ENCODE peak calls at places on chromosomes 11 and 22, in nine cellular contexts. One of them, this sample, is unnamed.

GRCh38 chr11:2781413-2782274 is 81.8 kb upstream of the KCNQ1OT1 start:
- DNase-seq in body of pancreas: peak; percentile 34
- DNase-seq in right lobe of liver: peak; percentile 42
- DNase-seq in adipocyte: no peak
- DNase-seq in neuronal stem cell: no peak
- DNase-seq in CD4-positive, alpha-beta memory T cell: no peak
- DNase-seq in CD8-positive, alpha-beta memory T cell: no peak
- DNase-seq in adrenal gland: peak; percentile 14
- DNase-seq in aorta: peak; percentile 37
- DNase-seq in this sample: peak; percentile 41

GRCh38 chr11:88603499-88603898 is 266.0 kb upstream of the CTSC start:
- DNase-seq in adipocyte: peak; percentile 17
- DNase-seq in CD8-positive, alpha-beta memory T cell: no peak
- DNase-seq in body of pancreas: no peak
- DNase-seq in aorta: no peak
- DNase-seq in right lobe of liver: no peak
- DNase-seq in CD4-positive, alpha-beta memory T cell: no peak
- DNase-seq in neuronal stem cell: no peak
- DNase-seq in adrenal gland: no peak
- DNase-seq in this sample: no peak

GRCh38 chr11:9574556-9574805 is 1.0 kb downstream of the WEE1 start:
- DNase-seq in CD8-positive, alpha-beta memory T cell: peak; percentile 1
- DNase-seq in CD4-positive, alpha-beta memory T cell: no peak
- DNase-seq in body of pancreas: peak; percentile 34
- DNase-seq in adipocyte: no peak
- DNase-seq in neuronal stem cell: no peak
- DNase-seq in aorta: no peak
- DNase-seq in right lobe of liver: no peak
- DNase-seq in adrenal gland: peak; percentile 40
- DNase-seq in this sample: no peak

GRCh38 chr22:21708960-21709359 is 26.6 kb downstream of the YPEL1 start:
- DNase-seq in body of pancreas: no peak
- DNase-seq in aorta: no peak
- DNase-seq in CD8-positive, alpha-beta memory T cell: no peak
- DNase-seq in adipocyte: no peak
- DNase-seq in right lobe of liver: no peak
- DNase-seq in neuronal stem cell: no peak
- DNase-seq in CD4-positive, alpha-beta memory T cell: no peak
- DNase-seq in adrenal gland: no peak
- DNase-seq in this sample: no peak

GRCh38 chr11:7668911-7669310 is 4.4 kb downstream of the CYB5R2 start:
- DNase-seq in adipocyte: no peak
- DNase-seq in body of pancreas: no peak
- DNase-seq in aorta: no peak
- DNase-seq in right lobe of liver: no peak
- DNase-seq in neuronal stem cell: no peak
- DNase-seq in CD8-positive, alpha-beta memory T cell: no peak
- DNase-seq in CD4-positive, alpha-beta memory T cell: no peak
- DNase-seq in adrenal gland: no peak
- DNase-seq in this sample: peak; percentile 15

GRCh38 chr11:63760487-63761079 is 8.0 kb downstream of the ZFTA start:
- DNase-seq in aorta: no peak
- DNase-seq in adrenal gland: no peak
- DNase-seq in right lobe of liver: no peak
- DNase-seq in CD8-positive, alpha-beta memory T cell: no peak
- DNase-seq in CD4-positive, alpha-beta memory T cell: no peak
- DNase-seq in body of pancreas: no peak
- DNase-seq in neuronal stem cell: no peak
- DNase-seq in adipocyte: no peak
- DNase-seq in this sample: peak; percentile 45

GRCh38 chr22:41919357-41920224 is 4.7 kb upstream of the SHISA8 start:
- DNase-seq in body of pancreas: peak; percentile 63
- DNase-seq in adipocyte: peak; percentile 35
- DNase-seq in neuronal stem cell: no peak
- DNase-seq in CD4-positive, alpha-beta memory T cell: no peak
- DNase-seq in CD8-positive, alpha-beta memory T cell: peak; percentile 35
- DNase-seq in aorta: peak; percentile 72
- DNase-seq in right lobe of liver: no peak
- DNase-seq in adrenal gland: peak; percentile 67
- DNase-seq in this sample: peak; percentile 99

GRCh38 chr11:69642549-69642912 is 1.6 kb downstream of the CCND1 start:
- DNase-seq in adrenal gland: peak; percentile 63
- DNase-seq in neuronal stem cell: no peak
- DNase-seq in aorta: no peak
- DNase-seq in adipocyte: peak; percentile 68
- DNase-seq in CD4-positive, alpha-beta memory T cell: peak; percentile 26
- DNase-seq in right lobe of liver: peak; percentile 71
- DNase-seq in CD8-positive, alpha-beta memory T cell: peak; percentile 29
- DNase-seq in body of pancreas: peak; percentile 43
- DNase-seq in this sample: peak; percentile 83

GRCh38 chr22:49850021-49850911 is 3.4 kb upstream of the ZBED4 start:
- DNase-seq in aorta: no peak
- DNase-seq in body of pancreas: no peak
- DNase-seq in CD4-positive, alpha-beta memory T cell: no peak
- DNase-seq in adrenal gland: no peak
- DNase-seq in adipocyte: no peak
- DNase-seq in CD8-positive, alpha-beta memory T cell: no peak
- DNase-seq in neuronal stem cell: no peak
- DNase-seq in right lobe of liver: no peak
- DNase-seq in this sample: peak; percentile 52

GRCh38 chr22:49847751-49848689 is 5.6 kb upstream of the ZBED4 start:
- DNase-seq in body of pancreas: peak; percentile 33
- DNase-seq in adipocyte: peak; percentile 44
- DNase-seq in CD8-positive, alpha-beta memory T cell: no peak
- DNase-seq in neuronal stem cell: no peak
- DNase-seq in right lobe of liver: peak; percentile 63
- DNase-seq in aorta: peak; percentile 71
- DNase-seq in adrenal gland: peak; percentile 19
- DNase-seq in CD4-positive, alpha-beta memory T cell: no peak
- DNase-seq in this sample: peak; percentile 80

GRCh38 chr22:49848690-49849160 is 4.9 kb upstream of the ZBED4 start:
- DNase-seq in aorta: peak; percentile 49
- DNase-seq in neuronal stem cell: no peak
- DNase-seq in adrenal gland: no peak
- DNase-seq in body of pancreas: no peak
- DNase-seq in CD8-positive, alpha-beta memory T cell: no peak
- DNase-seq in CD4-positive, alpha-beta memory T cell: no peak
- DNase-seq in adipocyte: peak; percentile 22
- DNase-seq in right lobe of liver: no peak
- DNase-seq in this sample: peak; percentile 70

GRCh38 chr22:49850959-49851815 is 2.5 kb upstream of the ZBED4 start:
- DNase-seq in neuronal stem cell: no peak
- DNase-seq in body of pancreas: no peak
- DNase-seq in adrenal gland: no peak
- DNase-seq in right lobe of liver: no peak
- DNase-seq in CD8-positive, alpha-beta memory T cell: no peak
- DNase-seq in adipocyte: peak; percentile 11
- DNase-seq in aorta: no peak
- DNase-seq in CD4-positive, alpha-beta memory T cell: no peak
- DNase-seq in this sample: no peak

GRCh38 chr22:49849161-49850020 is 4.3 kb upstream of the ZBED4 start:
- DNase-seq in adrenal gland: no peak
- DNase-seq in aorta: no peak
- DNase-seq in right lobe of liver: no peak
- DNase-seq in adipocyte: no peak
- DNase-seq in body of pancreas: no peak
- DNase-seq in neuronal stem cell: no peak
- DNase-seq in CD8-positive, alpha-beta memory T cell: no peak
- DNase-seq in CD4-positive, alpha-beta memory T cell: no peak
- DNase-seq in this sample: peak; percentile 81
- H3K27me3 ChIP-seq in adrenal gland: peaks cover 21% of the 10 kb centered on the region
- H3K27me3 ChIP-seq in aorta: no peaks in the 10 kb centered on the region
- H3K27me3 ChIP-seq in right lobe of liver: peaks cover 5% of the 10 kb centered on the region
- H3K27me3 ChIP-seq in adipocyte: peaks cover 25% of the 10 kb centered on the region
- H3K27me3 ChIP-seq in body of pancreas: no peaks in the 10 kb centered on the region
- H3K27me3 ChIP-seq in neuronal stem cell: peaks cover 83% of the 10 kb centered on the region
- H3K27me3 ChIP-seq in CD8-positive, alpha-beta memory T cell: no peaks in the 10 kb centered on the region
- H3K27me3 ChIP-seq in CD4-positive, alpha-beta memory T cell: no peaks in the 10 kb centered on the region
- H3K27me3 ChIP-seq in this sample: peaks cover 75% of the 10 kb centered on the region

DNA sequence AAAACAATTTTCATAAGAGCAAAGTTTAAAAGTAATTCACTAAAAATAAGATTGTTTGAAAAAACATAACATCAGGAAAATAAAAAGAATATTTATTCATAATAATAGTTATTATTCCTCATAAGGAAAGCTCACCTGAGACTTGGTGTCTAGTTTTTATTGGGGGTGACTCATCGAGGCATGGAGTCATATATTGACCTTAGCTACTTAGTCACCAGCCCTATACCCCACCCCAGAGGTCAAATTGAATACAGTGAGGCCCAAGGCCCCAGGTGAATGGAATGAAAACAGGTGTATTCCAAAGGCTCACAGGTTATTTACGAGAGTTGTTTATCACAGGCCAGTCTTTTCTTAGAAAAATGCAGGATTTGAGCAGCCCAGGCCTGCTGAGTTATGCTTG is 36.9 kb downstream of the CNTF start:
- DNase-seq in body of pancreas: no peak
- DNase-seq in CD8-positive, alpha-beta memory T cell: no peak
- DNase-seq in right lobe of liver: no peak
- DNase-seq in adrenal gland: no peak
- DNase-seq in neuronal stem cell: no peak
- DNase-seq in adipocyte: no peak
- DNase-seq in aorta: no peak
- DNase-seq in CD4-positive, alpha-beta memory T cell: no peak
- DNase-seq in this sample: no peak
- H3K4me3 ChIP-seq in body of pancreas: no peak overlapping the region
- H3K4me3 ChIP-seq in CD8-positive, alpha-beta memory T cell: no peak overlapping the region
- H3K4me3 ChIP-seq in right lobe of liver: no peak overlapping the region
- H3K4me3 ChIP-seq in adrenal gland: no peak overlapping the region
- H3K4me3 ChIP-seq in neuronal stem cell: no peak overlapping the region
- H3K4me3 ChIP-seq in adipocyte: no peak overlapping the region
- H3K4me3 ChIP-seq in aorta: no peak overlapping the region
- H3K4me3 ChIP-seq in CD4-positive, alpha-beta memory T cell: no peak overlapping the region
- H3K4me3 ChIP-seq in this sample: no peak overlapping the region

GRCh38 chr11:44578279-44578678 is 12.8 kb downstream of the CD82 start:
- DNase-seq in adipocyte: no peak
- DNase-seq in adrenal gland: no peak
- DNase-seq in aorta: no peak
- DNase-seq in right lobe of liver: no peak
- DNase-seq in CD8-positive, alpha-beta memory T cell: no peak
- DNase-seq in CD4-positive, alpha-beta memory T cell: no peak
- DNase-seq in neuronal stem cell: no peak
- DNase-seq in body of pancreas: no peak
- DNase-seq in this sample: no peak

GRCh38 chr11:44585421-44585820 is 20.0 kb downstream of the CD82 start:
- DNase-seq in adipocyte: no peak
- DNase-seq in CD4-positive, alpha-beta memory T cell: no peak
- DNase-seq in aorta: no peak
- DNase-seq in right lobe of liver: no peak
- DNase-seq in neuronal stem cell: no peak
- DNase-seq in body of pancreas: no peak
- DNase-seq in adrenal gland: no peak
- DNase-seq in CD8-positive, alpha-beta memory T cell: no peak
- DNase-seq in this sample: no peak

GRCh38 chr11:44579172-44579804 is 13.8 kb downstream of the CD82 start:
- DNase-seq in CD4-positive, alpha-beta memory T cell: no peak
- DNase-seq in right lobe of liver: no peak
- DNase-seq in adipocyte: no peak
- DNase-seq in body of pancreas: no peak
- DNase-seq in CD8-positive, alpha-beta memory T cell: no peak
- DNase-seq in aorta: no peak
- DNase-seq in adrenal gland: no peak
- DNase-seq in neuronal stem cell: no peak
- DNase-seq in this sample: peak; percentile 62

GRCh38 chr11:44582641-44583352 is 17.3 kb downstream of the CD82 start:
- DNase-seq in adipocyte: no peak
- DNase-seq in aorta: no peak
- DNase-seq in adrenal gland: no peak
- DNase-seq in CD8-positive, alpha-beta memory T cell: no peak
- DNase-seq in CD4-positive, alpha-beta memory T cell: no peak
- DNase-seq in neuronal stem cell: no peak
- DNase-seq in right lobe of liver: no peak
- DNase-seq in body of pancreas: no peak
- DNase-seq in this sample: no peak

DNA sequence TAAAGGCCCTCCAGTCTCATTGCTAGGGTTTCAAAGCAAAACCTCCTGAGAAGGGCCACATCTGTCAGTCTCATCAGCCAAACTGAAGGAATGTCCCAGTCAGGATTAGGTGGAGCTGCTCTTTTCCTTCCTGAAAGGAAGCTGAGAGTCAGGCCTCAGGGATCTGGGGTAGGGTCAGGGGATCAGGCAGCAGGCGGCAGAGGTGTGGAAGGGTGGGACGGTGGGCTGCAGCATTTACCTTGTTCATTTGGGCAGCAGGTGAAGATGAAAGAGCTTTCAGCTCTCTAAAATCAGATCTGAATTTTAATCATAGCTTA is 17.8 kb downstream of the CD82 start:
- DNase-seq in body of pancreas: no peak
- DNase-seq in aorta: no peak
- DNase-seq in neuronal stem cell: no peak
- DNase-seq in CD4-positive, alpha-beta memory T cell: no peak
- DNase-seq in adrenal gland: no peak
- DNase-seq in right lobe of liver: no peak
- DNase-seq in CD8-positive, alpha-beta memory T cell: no peak
- DNase-seq in adipocyte: no peak
- DNase-seq in this sample: no peak
- H3K27me3 ChIP-seq in body of pancreas: no peaks in the 10 kb centered on the region
- H3K27me3 ChIP-seq in aorta: no peaks in the 10 kb centered on the region
- H3K27me3 ChIP-seq in neuronal stem cell: no peaks in the 10 kb centered on the region
- H3K27me3 ChIP-seq in CD4-positive, alpha-beta memory T cell: no peaks in the 10 kb centered on the region
- H3K27me3 ChIP-seq in adrenal gland: no peaks in the 10 kb centered on the region
- H3K27me3 ChIP-seq in right lobe of liver: no peaks in the 10 kb centered on the region
- H3K27me3 ChIP-seq in CD8-positive, alpha-beta memory T cell: no peaks in the 10 kb centered on the region
- H3K27me3 ChIP-seq in adipocyte: no peaks in the 10 kb centered on the region
- H3K27me3 ChIP-seq in this sample: no peaks in the 10 kb centered on the region

GRCh38 chr11:128515086-128515485 is 72.3 kb downstream of the ETS1 start:
- DNase-seq in body of pancreas: no peak
- DNase-seq in adrenal gland: no peak
- DNase-seq in CD8-positive, alpha-beta memory T cell: no peak
- DNase-seq in right lobe of liver: no peak
- DNase-seq in neuronal stem cell: no peak
- DNase-seq in adipocyte: no peak
- DNase-seq in aorta: no peak
- DNase-seq in CD4-positive, alpha-beta memory T cell: peak; percentile 32
- DNase-seq in this sample: no peak

GRCh38 chr11:128516886-128517285 is 70.5 kb downstream of the ETS1 start:
- DNase-seq in CD8-positive, alpha-beta memory T cell: no peak
- DNase-seq in body of pancreas: no peak
- DNase-seq in neuronal stem cell: no peak
- DNase-seq in aorta: no peak
- DNase-seq in CD4-positive, alpha-beta memory T cell: peak; percentile 0
- DNase-seq in adrenal gland: no peak
- DNase-seq in right lobe of liver: no peak
- DNase-seq in adipocyte: peak; percentile 3
- DNase-seq in this sample: no peak

GRCh38 chr11:128515766-128516466 is 71.4 kb downstream of the ETS1 start:
- DNase-seq in neuronal stem cell: no peak
- DNase-seq in adipocyte: peak; percentile 15
- DNase-seq in adrenal gland: no peak
- DNase-seq in right lobe of liver: no peak
- DNase-seq in aorta: no peak
- DNase-seq in body of pancreas: no peak
- DNase-seq in CD8-positive, alpha-beta memory T cell: no peak
- DNase-seq in CD4-positive, alpha-beta memory T cell: peak; percentile 15
- DNase-seq in this sample: no peak

GRCh38 chr11:128517457-128518230 is 69.7 kb downstream of the ETS1 start:
- DNase-seq in adipocyte: peak; percentile 80
- DNase-seq in CD8-positive, alpha-beta memory T cell: no peak
- DNase-seq in aorta: no peak
- DNase-seq in right lobe of liver: no peak
- DNase-seq in body of pancreas: no peak
- DNase-seq in adrenal gland: no peak
- DNase-seq in CD4-positive, alpha-beta memory T cell: peak; percentile 11
- DNase-seq in neuronal stem cell: no peak
- DNase-seq in this sample: no peak

DNA sequence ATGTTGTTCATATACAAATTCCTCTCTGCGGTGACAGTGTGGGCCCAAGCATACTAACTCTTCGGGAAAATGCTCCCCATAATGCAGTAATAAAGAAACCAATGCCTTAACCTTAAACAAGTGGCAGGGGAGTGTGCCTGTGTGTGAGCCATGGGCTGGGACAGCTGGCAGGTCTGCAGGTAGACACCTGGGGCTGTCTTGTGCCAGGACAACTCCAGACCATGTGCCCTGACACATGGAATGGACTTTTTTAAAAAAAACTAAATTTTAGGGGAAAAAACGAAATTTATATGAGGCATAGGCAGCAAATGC is 70.9 kb downstream of the ETS1 start:
- DNase-seq in body of pancreas: peak; percentile 38
- DNase-seq in CD4-positive, alpha-beta memory T cell: peak; percentile 2
- DNase-seq in adipocyte: no peak
- DNase-seq in right lobe of liver: no peak
- DNase-seq in aorta: no peak
- DNase-seq in CD8-positive, alpha-beta memory T cell: no peak
- DNase-seq in neuronal stem cell: no peak
- DNase-seq in adrenal gland: no peak
- DNase-seq in this sample: no peak
- H3K4me3 ChIP-seq in body of pancreas: no peak overlapping the region
- H3K4me3 ChIP-seq in CD4-positive, alpha-beta memory T cell: peak overlapping the region; percentile 92
- H3K4me3 ChIP-seq in adipocyte: peak overlapping the region; percentile 89
- H3K4me3 ChIP-seq in right lobe of liver: peak overlapping the region; percentile 1
- H3K4me3 ChIP-seq in aorta: no peak overlapping the region
- H3K4me3 ChIP-seq in CD8-positive, alpha-beta memory T cell: peak overlapping the region; percentile 97
- H3K4me3 ChIP-seq in neuronal stem cell: no peak overlapping the region
- H3K4me3 ChIP-seq in adrenal gland: no peak overlapping the region
- H3K4me3 ChIP-seq in this sample: no peak overlapping the region

This sample was measured in H7.